ENCODE peak calls at places on chromosomes 11 and 22, in nine cellular contexts. One of them, this sample, is unnamed.

GRCh38 chr11:74212533-74212932 is 41.4 kb downstream of the PPME1 start:
- DNase-seq in GM23248: peak
- DNase-seq in A549: no peak
- DNase-seq in caudate nucleus: no peak
- DNase-seq in lower lobe of right lung: no peak
- DNase-seq in stomach: no peak
- DNase-seq in transverse colon: no peak
- DNase-seq in IMR-90: peak
- DNase-seq in RWPE1: no peak
- DNase-seq in this sample: no peak

GRCh38 chr11:119615003-119615878 is 113.8 kb downstream of the NECTIN1 start:
- DNase-seq in GM23248: peak
- DNase-seq in A549: peak
- DNase-seq in caudate nucleus: peak
- DNase-seq in lower lobe of right lung: no peak
- DNase-seq in stomach: no peak
- DNase-seq in transverse colon: no peak
- DNase-seq in IMR-90: peak
- DNase-seq in RWPE1: peak
- DNase-seq in this sample: peak

GRCh38 chr11:63369165-63369970 is at the start of gene SLC22A9:
- DNase-seq in GM23248: no peak
- DNase-seq in A549: no peak
- DNase-seq in caudate nucleus: no peak
- DNase-seq in lower lobe of right lung: no peak
- DNase-seq in stomach: no peak
- DNase-seq in transverse colon: no peak
- DNase-seq in IMR-90: no peak
- DNase-seq in RWPE1: no peak
- DNase-seq in this sample: no peak

GRCh38 chr22:20431520-20432237 is 5.9 kb downstream of the SCARF2 start:
- DNase-seq in GM23248: no peak
- DNase-seq in A549: no peak
- DNase-seq in caudate nucleus: no peak
- DNase-seq in lower lobe of right lung: peak
- DNase-seq in stomach: no peak
- DNase-seq in transverse colon: no peak
- DNase-seq in IMR-90: no peak
- DNase-seq in RWPE1: no peak
- DNase-seq in this sample: no peak

GRCh38 chr22:47063071-47063509 is 300.6 kb downstream of the TBC1D22A start:
- DNase-seq in GM23248: no peak
- DNase-seq in A549: no peak
- DNase-seq in caudate nucleus: no peak
- DNase-seq in lower lobe of right lung: no peak
- DNase-seq in stomach: peak
- DNase-seq in transverse colon: peak
- DNase-seq in IMR-90: no peak
- DNase-seq in RWPE1: no peak
- DNase-seq in this sample: no peak

GRCh38 chr11:119491753-119492455 is 68.9 kb upstream of the THY1 start:
- DNase-seq in GM23248: peak
- DNase-seq in A549: no peak
- DNase-seq in caudate nucleus: no peak
- DNase-seq in lower lobe of right lung: no peak
- DNase-seq in stomach: no peak
- DNase-seq in transverse colon: no peak
- DNase-seq in IMR-90: peak
- DNase-seq in RWPE1: no peak
- DNase-seq in this sample: peak

GRCh38 chr11:75873417-75874148 is 58.6 kb downstream of the UVRAG start:
- DNase-seq in GM23248: no peak
- DNase-seq in A549: no peak
- DNase-seq in caudate nucleus: no peak
- DNase-seq in lower lobe of right lung: no peak
- DNase-seq in stomach: no peak
- DNase-seq in transverse colon: no peak
- DNase-seq in IMR-90: no peak
- DNase-seq in RWPE1: no peak
- DNase-seq in this sample: no peak

GRCh38 chr11:63760487-63761079 is 8.0 kb downstream of the ZFTA start:
- DNase-seq in GM23248: no peak
- DNase-seq in A549: no peak
- DNase-seq in caudate nucleus: no peak
- DNase-seq in lower lobe of right lung: no peak
- DNase-seq in stomach: no peak
- DNase-seq in transverse colon: no peak
- DNase-seq in IMR-90: no peak
- DNase-seq in RWPE1: no peak
- DNase-seq in this sample: no peak

GRCh38 chr22:33328789-33329296 is 270.7 kb upstream of the SYN3 start:
- DNase-seq in GM23248: peak
- DNase-seq in A549: peak
- DNase-seq in caudate nucleus: no peak
- DNase-seq in lower lobe of right lung: no peak
- DNase-seq in stomach: no peak
- DNase-seq in transverse colon: no peak
- DNase-seq in IMR-90: peak
- DNase-seq in RWPE1: no peak
- DNase-seq in this sample: no peak

GRCh38 chr11:46674463-46675287 is 25.7 kb downstream of the ARHGAP1 start:
- DNase-seq in GM23248: no peak
- DNase-seq in A549: no peak
- DNase-seq in caudate nucleus: no peak
- DNase-seq in lower lobe of right lung: no peak
- DNase-seq in stomach: no peak
- DNase-seq in transverse colon: peak
- DNase-seq in IMR-90: peak
- DNase-seq in RWPE1: no peak
- DNase-seq in this sample: no peak

GRCh38 chr11:10694481-10695239 is 1.1 kb upstream of the IRAG1 start:
- DNase-seq in GM23248: peak
- DNase-seq in A549: no peak
- DNase-seq in caudate nucleus: no peak
- DNase-seq in lower lobe of right lung: no peak
- DNase-seq in stomach: no peak
- DNase-seq in transverse colon: no peak
- DNase-seq in IMR-90: peak
- DNase-seq in RWPE1: no peak
- DNase-seq in this sample: no peak

GRCh38 chr11:117146521-117146920 is 2.4 kb downstream of the PAFAH1B2 start:
- DNase-seq in GM23248: peak
- DNase-seq in A549: no peak
- DNase-seq in caudate nucleus: no peak
- DNase-seq in lower lobe of right lung: no peak
- DNase-seq in stomach: no peak
- DNase-seq in transverse colon: no peak
- DNase-seq in IMR-90: peak
- DNase-seq in RWPE1: no peak
- DNase-seq in this sample: no peak

GRCh38 chr11:110086892-110087309 is 6.3 kb upstream of the ZC3H12C start:
- DNase-seq in GM23248: peak
- DNase-seq in A549: no peak
- DNase-seq in caudate nucleus: no peak
- DNase-seq in lower lobe of right lung: no peak
- DNase-seq in stomach: no peak
- DNase-seq in transverse colon: peak
- DNase-seq in IMR-90: peak
- DNase-seq in RWPE1: peak
- DNase-seq in this sample: peak

GRCh38 chr11:102184269-102184987 is 74.2 kb downstream of the YAP1 start:
- DNase-seq in GM23248: no peak
- DNase-seq in A549: no peak
- DNase-seq in caudate nucleus: no peak
- DNase-seq in lower lobe of right lung: no peak
- DNase-seq in stomach: no peak
- DNase-seq in transverse colon: no peak
- DNase-seq in IMR-90: no peak
- DNase-seq in RWPE1: no peak
- DNase-seq in this sample: no peak

GRCh38 chr11:65452806-65453490 is 30.4 kb downstream of the NEAT1 start:
- DNase-seq in GM23248: peak
- DNase-seq in A549: no peak
- DNase-seq in caudate nucleus: no peak
- DNase-seq in lower lobe of right lung: no peak
- DNase-seq in stomach: no peak
- DNase-seq in transverse colon: no peak
- DNase-seq in IMR-90: peak
- DNase-seq in RWPE1: peak
- DNase-seq in this sample: peak

GRCh38 chr22:27372969-27373670 is 428.4 kb downstream of the MN1 start:
- DNase-seq in GM23248: no peak
- DNase-seq in A549: no peak
- DNase-seq in caudate nucleus: no peak
- DNase-seq in lower lobe of right lung: peak
- DNase-seq in stomach: peak
- DNase-seq in transverse colon: peak
- DNase-seq in IMR-90: no peak
- DNase-seq in RWPE1: no peak
- DNase-seq in this sample: peak

GRCh38 chr11:33699515-33700424 is 856 bp downstream of the C11orf91 start:
- DNase-seq in GM23248: peak
- DNase-seq in A549: no peak
- DNase-seq in caudate nucleus: no peak
- DNase-seq in lower lobe of right lung: peak
- DNase-seq in stomach: peak
- DNase-seq in transverse colon: peak
- DNase-seq in IMR-90: no peak
- DNase-seq in RWPE1: no peak
- DNase-seq in this sample: no peak

GRCh38 chr11:126307706-126308105 is 3.8 kb downstream of the DCPS start:
- DNase-seq in GM23248: peak
- DNase-seq in A549: no peak
- DNase-seq in caudate nucleus: no peak
- DNase-seq in lower lobe of right lung: no peak
- DNase-seq in stomach: no peak
- DNase-seq in transverse colon: no peak
- DNase-seq in IMR-90: peak
- DNase-seq in RWPE1: no peak
- DNase-seq in this sample: peak

DNA sequence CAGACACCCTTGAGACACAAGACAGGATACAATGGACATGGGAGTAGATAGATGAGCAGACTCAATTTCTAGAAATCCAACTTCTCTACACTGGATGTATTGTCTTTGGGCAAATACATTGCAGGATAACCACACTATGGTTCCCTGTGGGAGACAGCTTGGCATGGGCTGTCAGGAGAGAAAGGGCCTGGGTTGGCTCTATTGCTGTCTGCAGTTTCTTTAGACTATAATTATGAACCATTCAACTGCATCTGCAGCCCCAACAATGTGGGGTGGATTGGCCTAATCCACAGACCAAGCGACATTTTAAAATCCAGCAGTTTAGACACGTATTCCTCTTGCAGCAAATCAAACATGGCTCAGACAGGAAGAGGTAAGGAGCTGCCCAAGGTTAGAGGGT is 60.3 kb downstream of the ETS1 start:
- DNase-seq in GM23248: no peak
- DNase-seq in A549: no peak
- DNase-seq in caudate nucleus: no peak
- DNase-seq in lower lobe of right lung: no peak
- DNase-seq in stomach: no peak
- DNase-seq in transverse colon: no peak
- DNase-seq in IMR-90: no peak
- DNase-seq in RWPE1: no peak
- DNase-seq in this sample: no peak
- H3K27ac ChIP-seq in GM23248: no peak
- H3K27ac ChIP-seq in A549: no peak
- H3K27ac ChIP-seq in caudate nucleus: no peak
- H3K27ac ChIP-seq in lower lobe of right lung: no peak
- H3K27ac ChIP-seq in stomach: no peak
- H3K27ac ChIP-seq in transverse colon: no peak
- H3K27ac ChIP-seq in IMR-90: no peak
- H3K27ac ChIP-seq in RWPE1: no peak
- H3K27ac ChIP-seq in this sample: no peak

GRCh38 chr11:83801799-83802198 is 515.6 kb upstream of the CCDC90B start:
- DNase-seq in GM23248: peak
- DNase-seq in A549: no peak
- DNase-seq in caudate nucleus: no peak
- DNase-seq in lower lobe of right lung: no peak
- DNase-seq in stomach: no peak
- DNase-seq in transverse colon: no peak
- DNase-seq in IMR-90: no peak
- DNase-seq in RWPE1: no peak
- DNase-seq in this sample: peak
- H3K27ac ChIP-seq in GM23248: no peak
- H3K27ac ChIP-seq in A549: no peak
- H3K27ac ChIP-seq in caudate nucleus: no peak
- H3K27ac ChIP-seq in lower lobe of right lung: no peak
- H3K27ac ChIP-seq in stomach: no peak
- H3K27ac ChIP-seq in transverse colon: no peak
- H3K27ac ChIP-seq in IMR-90: no peak
- H3K27ac ChIP-seq in RWPE1: no peak
- H3K27ac ChIP-seq in this sample: no peak

GRCh38 chr22:39908737-39909136 is 7.9 kb downstream of the GRAP2 start:
- DNase-seq in GM23248: peak
- DNase-seq in A549: no peak
- DNase-seq in caudate nucleus: no peak
- DNase-seq in lower lobe of right lung: no peak
- DNase-seq in stomach: no peak
- DNase-seq in transverse colon: no peak
- DNase-seq in IMR-90: peak
- DNase-seq in RWPE1: peak
- DNase-seq in this sample: peak

GRCh38 chr22:39907035-39907434 is 6.2 kb downstream of the GRAP2 start:
- DNase-seq in GM23248: no peak
- DNase-seq in A549: no peak
- DNase-seq in caudate nucleus: no peak
- DNase-seq in lower lobe of right lung: no peak
- DNase-seq in stomach: no peak
- DNase-seq in transverse colon: no peak
- DNase-seq in IMR-90: no peak
- DNase-seq in RWPE1: no peak
- DNase-seq in this sample: no peak

GRCh38 chr22:39908121-39908520 is 7.2 kb downstream of the GRAP2 start:
- DNase-seq in GM23248: no peak
- DNase-seq in A549: no peak
- DNase-seq in caudate nucleus: no peak
- DNase-seq in lower lobe of right lung: no peak
- DNase-seq in stomach: no peak
- DNase-seq in transverse colon: no peak
- DNase-seq in IMR-90: no peak
- DNase-seq in RWPE1: no peak
- DNase-seq in this sample: no peak

GRCh38 chr22:39906207-39906606 is 5.3 kb downstream of the GRAP2 start:
- DNase-seq in GM23248: no peak
- DNase-seq in A549: no peak
- DNase-seq in caudate nucleus: no peak
- DNase-seq in lower lobe of right lung: no peak
- DNase-seq in stomach: no peak
- DNase-seq in transverse colon: no peak
- DNase-seq in IMR-90: no peak
- DNase-seq in RWPE1: no peak
- DNase-seq in this sample: no peak

GRCh38 chr22:39907605-39908097 is 6.8 kb downstream of the GRAP2 start:
- DNase-seq in GM23248: no peak
- DNase-seq in A549: no peak
- DNase-seq in caudate nucleus: no peak
- DNase-seq in lower lobe of right lung: no peak
- DNase-seq in stomach: no peak
- DNase-seq in transverse colon: no peak
- DNase-seq in IMR-90: no peak
- DNase-seq in RWPE1: no peak
- DNase-seq in this sample: no peak
- H3K27ac ChIP-seq in GM23248: no peak
- H3K27ac ChIP-seq in A549: no peak
- H3K27ac ChIP-seq in caudate nucleus: no peak
- H3K27ac ChIP-seq in lower lobe of right lung: no peak
- H3K27ac ChIP-seq in stomach: peak
- H3K27ac ChIP-seq in transverse colon: peak
- H3K27ac ChIP-seq in IMR-90: no peak
- H3K27ac ChIP-seq in RWPE1: no peak
- H3K27ac ChIP-seq in this sample: no peak

GRCh38 chr11:128905345-128906184 is 14.4 kb downstream of the KCNJ5 start:
- DNase-seq in GM23248: peak
- DNase-seq in A549: peak
- DNase-seq in caudate nucleus: peak
- DNase-seq in lower lobe of right lung: peak
- DNase-seq in stomach: peak
- DNase-seq in transverse colon: peak
- DNase-seq in IMR-90: peak
- DNase-seq in RWPE1: peak
- DNase-seq in this sample: peak
- H3K27ac ChIP-seq in GM23248: no peak
- H3K27ac ChIP-seq in A549: peak
- H3K27ac ChIP-seq in caudate nucleus: peak
- H3K27ac ChIP-seq in lower lobe of right lung: peak
- H3K27ac ChIP-seq in stomach: peak
- H3K27ac ChIP-seq in transverse colon: peak
- H3K27ac ChIP-seq in IMR-90: no peak
- H3K27ac ChIP-seq in RWPE1: peak
- H3K27ac ChIP-seq in this sample: no peak

This sample was measured in PC-3.